ENCODE peak calls at places on chromosomes 5 and 9, in ten cellular contexts. C is AG20443, Z is PC-9, P is NCI-H460, V is HAP-1, A is 8988T, J is hypothalamus, U is T-helper 1 cell, T is fibroblast of the aortic adventitia, L is iPS-NIHi11. Q is an unnamed sample.

GRCh38 chr9:38067611-38067891 is 1.5 kb downstream of the SHB start:
- DNase-seq in V (no peak), Z (no peak), L (no peak), J (no peak), C (peak; percentile 35), T (no peak), P (no peak), U (no peak), A (no peak), Q (peak; percentile 45)

GRCh38 chr5:5983261-5983660 is 395.1 kb downstream of the MED10 start:
- DNase-seq in L (no peak), P (no peak), T (no peak), C (no peak), A (no peak), J (no peak), U (no peak), V (no peak), Z (no peak), Q (no peak)

GRCh38 chr9:127066060-127066774 is 56.2 kb downstream of the ANGPTL2 start:
- DNase-seq in T (no peak), L (no peak), Z (no peak), A (no peak), P (no peak), U (no peak), C (no peak), J (no peak), V (no peak), Q (no peak)

GRCh38 chr9:22244141-22245011 is 202.2 kb upstream of the DMRTA1 start:
- DNase-seq in A (no peak), U (no peak), P (peak; percentile 58), C (peak; percentile 64), L (peak; percentile 41), J (no peak), V (peak; percentile 53), Z (peak; percentile 49), T (peak; percentile 73), Q (no peak)

GRCh38 chr9:104961701-104962359 is 33.9 kb upstream of the ABCA1 start:
- DNase-seq in P (no peak), T (no peak), C (no peak), J (no peak), L (no peak), V (no peak), A (no peak), Z (no peak), U (no peak), Q (no peak)

GRCh38 chr5:58787982-58788381 is 205.1 kb downstream of the RAB3C start:
- DNase-seq in V (no peak), A (no peak), P (no peak), C (no peak), U (no peak), L (no peak), J (no peak), T (no peak), Z (no peak), Q (no peak)

GRCh38 chr9:120931278-120932085 is 4.9 kb upstream of the TRAF1 start:
- DNase-seq in V (no peak), J (no peak), T (peak; percentile 77), L (no peak), Z (no peak), P (no peak), U (no peak), A (no peak), C (peak; percentile 70), Q (peak; percentile 39)

GRCh38 chr9:116870566-116870965 is 183.5 kb downstream of the TRIM32 start:
- DNase-seq in T (no peak), A (no peak), U (no peak), J (no peak), L (peak; percentile 48), P (no peak), Z (peak; percentile 87), V (no peak), C (no peak), Q (no peak)

GRCh38 chr5:179758905-179759304 is 26.3 kb downstream of the MAML1 start:
- DNase-seq in T (no peak), J (no peak), C (no peak), Z (no peak), L (no peak), P (no peak), U (no peak), V (no peak), A (no peak), Q (no peak)

GRCh38 chr5:44387911-44388310 is 1.3 kb downstream of the FGF10 start:
- DNase-seq in P (no peak), J (no peak), Z (no peak), U (no peak), V (no peak), T (no peak), L (peak; percentile 22), C (no peak), A (no peak), Q (no peak)

GRCh38 chr5:159811712-159812111 is 104.6 kb upstream of the ADRA1B start:
- DNase-seq in J (no peak), T (no peak), Z (no peak), U (no peak), P (no peak), L (no peak), A (no peak), C (no peak), V (no peak), Q (no peak)

GRCh38 chr9:129476821-129477611 is 143.9 kb downstream of the C9orf50 start:
- DNase-seq in J (no peak), P (no peak), A (no peak), T (no peak), C (no peak), V (no peak), Z (no peak), L (no peak), U (no peak), Q (no peak)

GRCh38 chr5:136020383-136021015 is 8.3 kb upstream of the TGFBI start:
- DNase-seq in L (no peak), Z (peak; percentile 85), T (peak; percentile 95), V (no peak), U (no peak), J (no peak), A (no peak), P (peak; percentile 84), C (peak; percentile 71), Q (no peak)

GRCh38 chr9:120892177-120892747 is 15.3 kb upstream of the PHF19 start:
- DNase-seq in C (no peak), P (no peak), U (no peak), Z (no peak), L (no peak), V (no peak), A (no peak), J (no peak), T (no peak), Q (no peak)

GRCh38 chr5:53219174-53219573 is 109.6 kb upstream of the MOCS2 start:
- DNase-seq in T (no peak), P (no peak), U (no peak), L (no peak), Z (no peak), C (no peak), J (no peak), A (no peak), V (no peak), Q (no peak)

GRCh38 chr5:135433626-135434426 is 13.3 kb downstream of the DCANP1 start:
- DNase-seq in A (no peak), T (peak; percentile 45), C (peak; percentile 10), V (no peak), Z (no peak), L (no peak), P (no peak), U (no peak), J (no peak), Q (no peak)

GRCh38 chr9:116671605-116672004 is 15.5 kb upstream of the TRIM32 start:
- DNase-seq in U (no peak), J (no peak), Z (no peak), P (no peak), T (no peak), L (no peak), C (no peak), V (no peak), A (no peak), Q (no peak)

GRCh38 chr5:62486672-62487071 is 74.1 kb downstream of the IPO11 start:
- DNase-seq in V (no peak), J (no peak), A (no peak), P (no peak), L (no peak), Z (no peak), U (no peak), T (no peak), C (no peak), Q (no peak)

GRCh38 chr9:33461474-33461873 is 12.2 kb downstream of the NOL6 start:
- DNase-seq in U (no peak), C (no peak), T (no peak), A (no peak), P (no peak), L (no peak), J (no peak), Z (no peak), V (no peak), Q (no peak)

GRCh38 chr5:175501759-175502158 is 23.4 kb downstream of the SFXN1 start:
- DNase-seq in C (no peak), V (no peak), J (no peak), A (no peak), U (no peak), Z (no peak), T (no peak), P (no peak), L (no peak), Q (no peak)

GRCh38 chr9:125748511-125749099 is 1.4 kb downstream of the PBX3 start:
- DNase-seq in A (peak; percentile 29), T (peak; percentile 44), L (peak; percentile 18), V (peak; percentile 21), P (no peak), C (no peak), J (no peak), Z (no peak), U (no peak), Q (peak; percentile 24)

GRCh38 chr5:103523319-103523718 is 39.3 kb downstream of the NUDT12 start:
- DNase-seq in J (no peak), C (no peak), U (no peak), A (no peak), V (no peak), L (no peak), P (no peak), T (no peak), Z (peak; percentile 26), Q (no peak)

GRCh38 chr5:159444441-159445082 is 114.3 kb upstream of the IL12B start:
- DNase-seq in Z (peak; percentile 38), L (peak; percentile 59), A (peak; percentile 46), T (peak; percentile 75), P (peak; percentile 49), J (no peak), U (no peak), V (peak; percentile 43), C (peak; percentile 71), Q (no peak)

Q was measured in thyroid gland.